ENCODE peak calls at places on chromosomes 7 and 10, in eight cellular contexts. G, D, T, Y, W, B, C and E are unnamed samples.

GRCh38 chr7:157194948-157195347 is 56.2 kb downstream of the UBE3C start:
- DNase-seq in W (no peak), D (no peak), C (peak; percentile 16), G (no peak), T (no peak), B (no peak), Y (no peak), E (no peak)

GRCh38 chr7:141558544-141559183 is 7.5 kb downstream of the AGK start:
- DNase-seq in C (no peak), D (no peak), Y (no peak), W (no peak), G (no peak), B (peak; percentile 9), T (peak; percentile 61), E (no peak)

GRCh38 chr10:131616040-131616439 is 284.8 kb upstream of the PPP2R2D start:
- DNase-seq in B (no peak), D (no peak), Y (no peak), G (no peak), C (no peak), W (no peak), T (no peak), E (no peak)

GRCh38 chr10:20473361-20473760 is 423.8 kb downstream of the NEBL start:
- DNase-seq in T (peak; percentile 61), B (no peak), G (no peak), Y (no peak), C (no peak), D (no peak), W (no peak), E (no peak)

GRCh38 chr10:55631071-55631654 is 729.9 kb downstream of the ZWINT start:
- DNase-seq in T (peak; percentile 53), B (peak; percentile 65), D (peak; percentile 91), C (no peak), G (peak; percentile 90), Y (no peak), W (peak; percentile 17), E (peak; percentile 93)

GRCh38 chr10:27685686-27686085 is 59.9 kb downstream of the MKX start:
- DNase-seq in Y (no peak), C (no peak), W (no peak), T (no peak), G (no peak), D (no peak), B (no peak), E (no peak)

GRCh38 chr7:91945476-91945875 is 4.8 kb downstream of the AKAP9 start:
- DNase-seq in C (no peak), B (peak; percentile 88), G (peak; percentile 50), Y (no peak), T (peak; percentile 86), W (peak; percentile 49), D (no peak), E (no peak)

GRCh38 chr10:90856964-90857634 is 740 bp downstream of the HTR7 start:
- DNase-seq in T (no peak), C (no peak), W (no peak), D (peak; percentile 36), G (no peak), B (peak; percentile 45), Y (no peak), E (peak; percentile 32)

GRCh38 chr7:104032486-104032885 is 43.0 kb upstream of the RELN start:
- DNase-seq in T (no peak), B (no peak), C (no peak), G (no peak), Y (no peak), D (no peak), W (no peak), E (no peak)

GRCh38 chr7:76011437-76011836 is 17.0 kb upstream of the TMEM120A start:
- DNase-seq in B (peak; percentile 76), Y (no peak), G (peak; percentile 46), T (peak; percentile 93), C (no peak), D (no peak), W (no peak), E (no peak)

GRCh38 chr10:29240991-29241660 is 47.7 kb upstream of the LYZL1 start:
- DNase-seq in G (no peak), T (peak; percentile 48), D (no peak), W (no peak), Y (no peak), C (no peak), B (no peak), E (no peak)

GRCh38 chr10:53222806-53223205 is 450.2 kb upstream of the MBL2 start:
- DNase-seq in Y (no peak), W (no peak), D (no peak), B (no peak), C (no peak), T (no peak), G (no peak), E (no peak)

GRCh38 chr7:66204822-66205735 is at the start of gene TPST1:
- DNase-seq in Y (peak; percentile 99), D (peak; percentile 96), W (peak; percentile 94), T (peak; percentile 85), B (peak; percentile 91), G (peak; percentile 95), C (peak; percentile 78), E (peak; percentile 98)

GRCh38 chr10:12614390-12615003 is 265.1 kb downstream of the CAMK1D start:
- DNase-seq in C (no peak), B (no peak), D (no peak), Y (no peak), T (no peak), G (no peak), W (no peak), E (no peak)

GRCh38 chr10:132834891-132835847 is 49.2 kb upstream of the NKX6-2 start:
- DNase-seq in G (no peak), W (no peak), B (no peak), C (no peak), Y (no peak), T (no peak), D (no peak), E (no peak)

GRCh38 chr10:132836832-132837540 is 51.0 kb upstream of the NKX6-2 start:
- DNase-seq in G (peak; percentile 76), B (peak; percentile 68), Y (peak; percentile 83), T (peak; percentile 29), D (peak; percentile 73), W (peak; percentile 45), C (no peak), E (peak; percentile 80)

GRCh38 chr10:132834311-132834761 is 48.4 kb upstream of the NKX6-2 start:
- DNase-seq in D (no peak), Y (no peak), B (no peak), T (no peak), G (no peak), C (no peak), W (no peak), E (no peak)

GRCh38 chr10:132836248-132836831 is 50.4 kb upstream of the NKX6-2 start:
- DNase-seq in B (no peak), W (no peak), D (no peak), G (no peak), T (no peak), C (no peak), Y (no peak), E (no peak)

DNA sequence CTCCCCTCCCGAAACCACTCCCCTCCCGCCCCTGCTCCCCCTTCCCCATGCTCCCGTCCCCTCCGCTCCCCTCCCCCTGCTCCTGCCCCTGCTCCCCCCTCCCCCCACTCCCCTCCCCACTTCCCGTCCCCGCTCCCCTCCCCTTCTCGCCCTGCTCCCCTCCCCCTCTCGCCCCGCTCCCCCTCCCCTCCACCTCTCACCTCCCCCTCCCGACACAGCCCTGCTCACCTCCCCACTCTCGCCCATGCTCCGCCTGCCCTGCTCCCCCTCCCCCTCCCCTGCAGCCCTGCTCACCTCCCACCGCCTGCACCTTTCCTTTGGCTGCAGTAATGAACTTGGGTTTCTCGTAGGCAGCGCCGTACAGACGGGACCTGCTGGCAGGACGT is 49.9 kb upstream of the NKX6-2 start:
- DNase-seq in T (no peak), W (no peak), B (no peak), G (no peak), C (no peak), Y (no peak), D (peak; percentile 45), E (no peak)
- TF ChIP-seq EZH2 in T (no peak), W (no peak), B (no peak), G (no peak), C (no peak), Y (no peak), D (no peak), E (no peak)

GRCh38 chr10:5946786-5947185 is 30.6 kb downstream of the IL15RA start:
- DNase-seq in B (no peak), Y (no peak), C (no peak), T (no peak), G (no peak), W (no peak), D (no peak), E (no peak)

GRCh38 chr10:5945203-5945534 is 32.2 kb downstream of the IL15RA start:
- DNase-seq in C (no peak), W (no peak), B (no peak), D (no peak), G (no peak), T (no peak), Y (no peak), E (no peak)

GRCh38 chr10:5944389-5945202 is 32.7 kb downstream of the IL15RA start:
- DNase-seq in C (peak; percentile 67), D (no peak), B (peak; percentile 99), W (no peak), T (peak; percentile 100), G (peak; percentile 83), Y (no peak), E (no peak)

GRCh38 chr10:5947471-5948207 is 29.7 kb downstream of the IL15RA start:
- DNase-seq in D (no peak), B (no peak), G (no peak), C (no peak), Y (no peak), T (no peak), W (no peak), E (no peak)

GRCh38 chr10:5945561-5946418 is 31.6 kb downstream of the IL15RA start:
- DNase-seq in D (peak; percentile 45), T (peak; percentile 97), Y (no peak), G (peak; percentile 32), W (no peak), C (no peak), B (peak; percentile 88), E (no peak)
- H3K27me3 ChIP-seq in D (no peaks in the 10 kb centered on the region), T (no peaks in the 10 kb centered on the region), Y (no peaks in the 10 kb centered on the region), G (no peaks in the 10 kb centered on the region), W (no peaks in the 10 kb centered on the region), C (no peaks in the 10 kb centered on the region), B (no peaks in the 10 kb centered on the region), E (no peaks in the 10 kb centered on the region)

DNA sequence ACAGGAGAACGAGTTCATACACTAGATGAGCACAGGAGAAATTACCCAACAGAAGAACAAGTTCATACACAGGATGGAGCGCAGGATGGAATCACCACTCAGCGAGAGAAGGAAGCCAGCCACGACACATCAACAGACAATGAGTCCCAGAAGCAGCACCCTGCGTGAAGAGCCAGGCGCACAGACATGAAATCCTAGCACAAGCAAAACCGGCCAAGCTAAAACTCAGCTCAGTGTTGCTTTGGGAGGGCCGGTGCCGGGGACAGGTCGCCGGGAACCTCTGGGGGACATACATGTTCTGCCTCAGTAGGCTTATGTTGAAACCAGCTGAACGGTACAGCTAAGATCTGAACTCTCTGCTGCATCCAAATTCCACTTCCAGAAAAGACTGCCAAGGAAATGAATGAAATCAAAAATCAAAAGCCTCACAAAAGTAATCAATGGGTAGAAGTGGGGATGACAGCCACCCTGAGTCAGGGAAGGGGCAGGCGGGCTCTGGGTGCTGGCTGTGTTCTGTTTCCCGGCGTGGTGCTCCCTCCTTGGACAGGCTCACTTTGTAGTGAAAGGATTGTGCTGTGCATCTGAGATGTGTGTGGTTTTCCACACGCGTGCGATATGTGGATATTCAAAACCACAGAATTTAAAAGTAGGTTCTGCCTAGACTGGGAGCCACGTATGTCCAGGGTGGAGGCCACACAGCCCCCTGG is 114.7 kb downstream of the PDGFA start:
- DNase-seq in C (no peak), W (no peak), Y (no peak), B (no peak), D (no peak), G (no peak), T (no peak), E (no peak)
- H3K4me1 ChIP-seq in C (no peaks in the 10 kb centered on the region), W (no peaks in the 10 kb centered on the region), Y (no peaks in the 10 kb centered on the region), B (no peaks in the 10 kb centered on the region), D (no peaks in the 10 kb centered on the region), G (peaks cover 11% of the 10 kb centered on the region), T (no peaks in the 10 kb centered on the region), E (peaks cover 24% of the 10 kb centered on the region)

GRCh38 chr10:97184971-97185325 is 811 bp downstream of the SLIT1 start:
- DNase-seq in G (no peak), C (no peak), Y (no peak), B (no peak), W (no peak), T (no peak), D (peak; percentile 49), E (peak; percentile 35)
- TF ChIP-seq EZH2 in G (no peak), C (no peak), Y (no peak), B (no peak), W (no peak), T (no peak), D (peak; percentile 63), E (peak; percentile 49)